ENCODE peak calls at places on chromosomes 7 and 10, in five cellular contexts. W is PC-3, C is GM23248, K is hepatocyte, J is HCT116. O is an unnamed sample. For H3K4me1, the result is how much of the 10 kb centered on the place peaks cover.

GRCh38 chr7:32335107-32335506 is 155.1 kb downstream of the LSM5 start:
- DNase-seq in W (peak), K (no peak), J (no peak), C (peak), O (no peak)

GRCh38 chr10:26555719-26556368 is 117.7 kb downstream of the APBB1IP start:
- DNase-seq in K (peak), C (peak), J (no peak), W (peak), O (no peak)

GRCh38 chr7:47684728-47685127 is 102.8 kb upstream of the TNS3 start:
- DNase-seq in C (no peak), K (no peak), J (no peak), W (no peak), O (no peak)

GRCh38 chr10:107733731-107734130 is 569.2 kb upstream of the SORCS1 start:
- DNase-seq in J (no peak), K (no peak), C (peak), W (no peak), O (no peak)

GRCh38 chr7:139734395-139734794 is 43.4 kb downstream of the HIPK2 start:
- DNase-seq in J (no peak), C (peak), K (peak), W (peak), O (no peak)

GRCh38 chr10:126059101-126059826 is 162.9 kb downstream of the FANK1 start:
- DNase-seq in J (no peak), C (peak), K (no peak), W (peak), O (no peak)

GRCh38 chr10:72087969-72088878 is at the start of gene SPOCK2:
- DNase-seq in J (no peak), C (peak), W (no peak), K (no peak), O (peak)

GRCh38 chr10:94098916-94099315 is 105.2 kb downstream of the PLCE1 start:
- DNase-seq in C (no peak), W (no peak), K (no peak), J (no peak), O (no peak)

GRCh38 chr10:21488246-21488953 is 37.1 kb downstream of the SKIDA1 start:
- DNase-seq in K (no peak), J (no peak), C (no peak), W (no peak), O (no peak)

GRCh38 chr7:93862651-93863050 is 27.9 kb downstream of the TFPI2 start:
- DNase-seq in W (no peak), K (no peak), C (no peak), J (no peak), O (no peak)

GRCh38 chr10:121590772-121591171 is 7.5 kb downstream of the FGFR2 start:
- DNase-seq in W (no peak), K (no peak), J (no peak), C (no peak), O (no peak)

GRCh38 chr10:132446195-132446581 is 49.2 kb downstream of the PWWP2B start:
- DNase-seq in C (no peak), J (no peak), K (no peak), W (no peak), O (no peak)

GRCh38 chr10:31808258-31809218 is 120.1 kb downstream of the ARHGAP12 start:
- DNase-seq in K (peak), J (peak), W (peak), C (peak), O (peak)

GRCh38 chr10:100998991-100999741 is 442 bp upstream of the LZTS2 start:
- DNase-seq in C (peak), K (peak), W (peak), J (no peak), O (peak)
- TF ChIP-seq EZH2phosphoT487 in C (no peak), K (no peak), W (no peak), J (no peak), O (no peak)

GRCh38 chr7:131096267-131096927 is 231.3 kb upstream of the MKLN1 start:
- DNase-seq in K (no peak), J (no peak), W (no peak), C (no peak), O (no peak)

GRCh38 chr7:131098527-131098926 is 229.1 kb upstream of the MKLN1 start:
- DNase-seq in W (no peak), J (no peak), C (no peak), K (no peak), O (no peak)

GRCh38 chr7:131097662-131098376 is 229.9 kb upstream of the MKLN1 start:
- DNase-seq in C (no peak), K (no peak), W (no peak), J (no peak), O (no peak)

GRCh38 chr7:131103997-131104396 is 223.7 kb upstream of the MKLN1 start:
- DNase-seq in W (peak), C (peak), J (no peak), K (no peak), O (no peak)

GRCh38 chr7:131100357-131101054 is 227.2 kb upstream of the MKLN1 start:
- DNase-seq in J (no peak), C (no peak), K (no peak), W (no peak), O (no peak)
- H3K4me1 ChIP-seq in J (under half), C (under half), K (under half), W (under half), O (under half)

GRCh38 chr7:264541-265191 is 25.3 kb upstream of the FOXL3 start:
- DNase-seq in C (no peak), J (no peak), K (no peak), W (peak), O (no peak)
- H3K4me3 ChIP-seq in C (no peak), J (no peak), K (no peak), W (no peak), O (no peak)

GRCh38 chr10:73810358-73810734 is 1.1 kb downstream of the NDST2 start:
- DNase-seq in C (peak), J (no peak), K (no peak), W (no peak), O (no peak)

GRCh38 chr10:73813333-73813732 is 1.9 kb upstream of the NDST2 start:
- DNase-seq in J (no peak), C (no peak), W (no peak), K (no peak), O (no peak)

GRCh38 chr10:73812662-73813061 is 1.3 kb upstream of the NDST2 start:
- DNase-seq in W (no peak), K (no peak), C (no peak), J (no peak), O (no peak)

GRCh38 chr10:73809061-73809818 is 2.2 kb downstream of the NDST2 start:
- DNase-seq in J (no peak), W (no peak), C (peak), K (no peak), O (no peak)

GRCh38 chr10:73810735-73811465 is 498 bp downstream of the NDST2 start:
- DNase-seq in J (no peak), K (peak), W (peak), C (peak), O (peak)
- TF ChIP-seq EZH2phosphoT487 in J (no peak), K (no peak), W (no peak), C (no peak), O (no peak)